ENCODE peak calls at places on chromosomes 1 and 21, in ten cellular contexts. G, V, Z, M, E, C, W, X, D and R are unnamed samples.

GRCh38 chr1:11938722-11939526 is 4.4 kb downstream of the PLOD1 start:
- DNase-seq in G (no peak), V (no peak), Z (no peak), M (peak), E (no peak), C (no peak), W (no peak), X (no peak), D (no peak), R (no peak)

GRCh38 chr1:21261551-21262281 is 28.5 kb downstream of the ECE1 start:
- DNase-seq in G (peak), V (peak), Z (peak), M (peak), E (peak), C (no peak), W (no peak), X (no peak), D (peak), R (no peak)

GRCh38 chr1:189524501-189524900 is 953.2 kb downstream of the BRINP3 start:
- DNase-seq in G (peak), V (no peak), Z (peak), M (no peak), E (no peak), C (no peak), W (no peak), X (no peak), D (no peak), R (no peak)

GRCh38 chr1:36866168-36866814 is 168.0 kb downstream of the GRIK3 start:
- DNase-seq in G (no peak), V (no peak), Z (no peak), M (no peak), E (peak), C (no peak), W (no peak), X (no peak), D (no peak), R (no peak)

GRCh38 chr1:198660341-198661056 is 21.7 kb downstream of the PTPRC start:
- DNase-seq in G (no peak), V (no peak), Z (no peak), M (no peak), E (no peak), C (no peak), W (no peak), X (no peak), D (no peak), R (no peak)

GRCh38 chr1:94856004-94856403 is 35.8 kb downstream of the SLC44A3 start:
- DNase-seq in G (no peak), V (no peak), Z (no peak), M (no peak), E (no peak), C (no peak), W (no peak), X (no peak), D (no peak), R (no peak)

GRCh38 chr21:36454706-36455105 is 25.2 kb downstream of the CLDN14 start:
- DNase-seq in G (no peak), V (no peak), Z (no peak), M (no peak), E (no peak), C (no peak), W (no peak), X (no peak), D (no peak), R (no peak)

GRCh38 chr1:27392778-27393635 is 585 bp downstream of the GPR3 start:
- DNase-seq in G (no peak), V (no peak), Z (no peak), M (no peak), E (no peak), C (no peak), W (no peak), X (no peak), D (no peak), R (no peak)

GRCh38 chr1:91879739-91880138 is 6.2 kb downstream of the TGFBR3 start:
- DNase-seq in G (no peak), V (no peak), Z (no peak), M (no peak), E (no peak), C (no peak), W (no peak), X (no peak), D (no peak), R (no peak)

GRCh38 chr21:36705679-36706481 is 7.0 kb downstream of the SIM2 start:
- DNase-seq in G (no peak), V (no peak), Z (no peak), M (no peak), E (no peak), C (no peak), W (no peak), X (no peak), D (no peak), R (no peak)

GRCh38 chr1:89563957-89564604 is 39.5 kb downstream of the LRRC8B start:
- DNase-seq in G (peak), V (no peak), Z (no peak), M (no peak), E (no peak), C (no peak), W (no peak), X (no peak), D (no peak), R (peak)

GRCh38 chr21:43884012-43884860 is 19.2 kb downstream of the AGPAT3 start:
- DNase-seq in G (no peak), V (peak), Z (peak), M (no peak), E (peak), C (no peak), W (no peak), X (no peak), D (no peak), R (no peak)

GRCh38 chr21:37348664-37349063 is 17.9 kb upstream of the DYRK1A start:
- DNase-seq in G (peak), V (no peak), Z (no peak), M (no peak), E (peak), C (no peak), W (no peak), X (no peak), D (no peak), R (no peak)

GRCh38 chr1:22139817-22140216 is 3.1 kb downstream of the WNT4 start:
- DNase-seq in G (no peak), V (no peak), Z (no peak), M (no peak), E (no peak), C (no peak), W (no peak), X (no peak), D (no peak), R (peak)

GRCh38 chr1:31954607-31955283 is 16.6 kb upstream of the PTP4A2 start:
- DNase-seq in G (peak), V (peak), Z (peak), M (peak), E (peak), C (no peak), W (peak), X (peak), D (peak), R (no peak)

GRCh38 chr1:50774759-50775351 is 185.2 kb downstream of the FAF1 start:
- DNase-seq in G (peak), V (peak), Z (peak), M (peak), E (peak), C (peak), W (peak), X (peak), D (peak), R (peak)

GRCh38 chr1:85198864-85199263 is 2.0 kb downstream of the SYDE2 start:
- DNase-seq in G (no peak), V (no peak), Z (peak), M (no peak), E (peak), C (no peak), W (no peak), X (no peak), D (no peak), R (no peak)

GRCh38 chr1:44103270-44104131 is 15.1 kb upstream of the KLF17 start:
- DNase-seq in G (peak), V (no peak), Z (peak), M (no peak), E (no peak), C (no peak), W (no peak), X (no peak), D (no peak), R (no peak)

GRCh38 chr1:68782890-68783289 is 286.0 kb upstream of the DEPDC1 start:
- DNase-seq in G (no peak), V (no peak), Z (no peak), M (no peak), E (no peak), C (no peak), W (no peak), X (no peak), D (no peak), R (no peak)

GRCh38 chr1:9289090-9289534 is 3.6 kb upstream of the SPSB1 start:
- DNase-seq in G (peak), V (no peak), Z (peak), M (no peak), E (peak), C (peak), W (no peak), X (no peak), D (no peak), R (peak)

GRCh38 chr1:202165267-202165941 is 5.0 kb upstream of the PTPN7 start:
- DNase-seq in G (no peak), V (no peak), Z (no peak), M (no peak), E (no peak), C (no peak), W (no peak), X (no peak), D (no peak), R (no peak)

GRCh38 chr1:230568008-230568407 is 74.3 kb upstream of the COG2 start:
- DNase-seq in G (no peak), V (peak), Z (peak), M (peak), E (peak), C (no peak), W (peak), X (no peak), D (no peak), R (no peak)

GRCh38 chr21:41160036-41160435 is 7.9 kb upstream of the BACE2 start:
- DNase-seq in G (no peak), V (no peak), Z (no peak), M (no peak), E (peak), C (no peak), W (no peak), X (no peak), D (no peak), R (no peak)

GRCh38 chr1:30888391-30888790 is 20.2 kb downstream of the SDC3 start:
- DNase-seq in G (peak), V (no peak), Z (no peak), M (no peak), E (peak), C (no peak), W (no peak), X (no peak), D (peak), R (no peak)

GRCh38 chr1:7586031-7586941 is 184.8 kb upstream of the VAMP3 start:
- DNase-seq in G (no peak), V (no peak), Z (no peak), M (no peak), E (no peak), C (no peak), W (no peak), X (no peak), D (no peak), R (no peak)

GRCh38 chr1:93723101-93723500 is 41.5 kb upstream of the BCAR3 start:
- DNase-seq in G (no peak), V (no peak), Z (peak), M (peak), E (no peak), C (no peak), W (no peak), X (no peak), D (no peak), R (no peak)

GRCh38 chr1:205706601-205707502 is 26.5 kb upstream of the SLC45A3 start:
- DNase-seq in G (peak), V (no peak), Z (no peak), M (no peak), E (peak), C (no peak), W (no peak), X (no peak), D (no peak), R (no peak)

GRCh38 chr21:31294691-31295090 is 49.4 kb downstream of the TIAM1 start:
- DNase-seq in G (no peak), V (no peak), Z (no peak), M (no peak), E (no peak), C (no peak), W (no peak), X (no peak), D (no peak), R (no peak)

GRCh38 chr1:33626801-33627200 is 154.4 kb downstream of the ZSCAN20 start:
- DNase-seq in G (no peak), V (no peak), Z (no peak), M (no peak), E (no peak), C (no peak), W (no peak), X (no peak), D (no peak), R (no peak)